ENCODE peak calls at places on chromosomes 4 and X, in five cellular contexts. T is NT2/D1, Q is neural progenitor cell, B is aorta, D is ascending aorta. V is an unnamed sample.
A peak's percentile ranks its signal among the peaks of the same experiment; 100 is the strongest.

GRCh38 chrX:131677655-131678628 is 134.1 kb downstream of the OR13H1 start:
- DNase-seq in T (no peak), Q (peak; percentile 70), B (peak; percentile 54), D (no peak), V (no peak)

GRCh38 chr4:70511365-70511764 is 7.0 kb upstream of the AMTN start:
- DNase-seq in T (no peak), Q (no peak), B (no peak), D (no peak), V (no peak)

GRCh38 chr4:75135068-75135825 is 202.3 kb downstream of the PARM1 start:
- DNase-seq in T (no peak), Q (no peak), B (no peak), D (no peak), V (no peak)

GRCh38 chr4:108107116-108107515 is 61.6 kb downstream of the LEF1 start:
- DNase-seq in T (no peak), Q (no peak), B (no peak), D (no peak), V (no peak)

GRCh38 chr4:135598151-135598550 is 1396.6 kb upstream of the PABPC4L start:
- DNase-seq in T (no peak), Q (no peak), B (no peak), D (no peak), V (no peak)

GRCh38 chrX:23552289-23552688 is 115.0 kb upstream of the PRDX4 start:
- DNase-seq in T (no peak), Q (no peak), B (no peak), D (no peak), V (no peak)

GRCh38 chrX:45712067-45712466 is 511.4 kb upstream of the DIPK2B start:
- DNase-seq in T (no peak), Q (no peak), B (no peak), D (no peak), V (no peak)

GRCh38 chr4:182883351-182883750 is 33.8 kb downstream of the DCTD start:
- DNase-seq in T (no peak), Q (no peak), B (no peak), D (no peak), V (no peak)

GRCh38 chr4:177064724-177065394 is 244.8 kb upstream of the NEIL3 start:
- DNase-seq in T (peak; percentile 5), Q (no peak), B (no peak), D (no peak), V (no peak)

GRCh38 chrX:80513620-80514019 is 93.4 kb downstream of the TENT5D start:
- DNase-seq in T (no peak), Q (peak; percentile 17), B (no peak), D (no peak), V (no peak)

GRCh38 chr4:3346146-3346545 is 53.3 kb downstream of the RGS12 start:
- DNase-seq in T (peak; percentile 40), Q (peak; percentile 76), B (no peak), D (no peak), V (no peak)

GRCh38 chrX:17788956-17789562 is 51.8 kb downstream of the SCML1 start:
- DNase-seq in T (no peak), Q (no peak), B (no peak), D (no peak), V (no peak)

GRCh38 chr4:26410385-26411293 is 79.6 kb downstream of the CCKAR start:
- DNase-seq in T (no peak), Q (peak; percentile 50), B (no peak), D (no peak), V (no peak)

GRCh38 chr4:3868146-3868840 is 102.1 kb downstream of the ADRA2C start:
- DNase-seq in T (no peak), Q (peak; percentile 87), B (no peak), D (no peak), V (no peak)

GRCh38 chrX:72539822-72540221 is 32.8 kb downstream of the HDAC8 start:
- DNase-seq in T (no peak), Q (peak; percentile 40), B (no peak), D (no peak), V (no peak)

GRCh38 chrX:72532371-72532770 is 40.3 kb downstream of the HDAC8 start:
- DNase-seq in T (no peak), Q (no peak), B (no peak), D (no peak), V (no peak)

GRCh38 chrX:72540318-72540717 is 32.3 kb downstream of the HDAC8 start:
- DNase-seq in T (no peak), Q (no peak), B (no peak), D (no peak), V (no peak)

DNA sequence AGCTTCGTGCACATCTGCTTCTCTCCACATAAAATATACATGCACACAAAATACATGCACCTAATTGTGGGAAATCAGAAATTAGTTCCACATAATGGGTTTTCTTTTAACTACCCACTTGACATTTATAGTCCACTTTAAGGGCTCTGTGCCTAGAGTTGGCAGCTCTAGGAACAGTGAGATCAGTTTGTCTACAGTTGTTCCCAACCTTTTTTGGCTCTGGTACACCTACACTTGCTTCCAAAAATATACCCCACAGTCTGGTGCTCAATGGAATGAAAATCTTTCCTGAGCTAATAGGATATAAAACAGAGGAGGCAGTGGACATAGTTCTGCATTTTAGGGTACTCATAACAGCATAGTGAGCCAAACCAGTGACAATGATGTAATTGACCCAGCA is 36.1 kb downstream of the HDAC8 start:
- DNase-seq in T (no peak), Q (no peak), B (no peak), D (no peak), V (no peak)
- H3K27me3 ChIP-seq in T (no peaks in the 10 kb centered on the region), Q (no peaks in the 10 kb centered on the region), B (no peaks in the 10 kb centered on the region), D (no peaks in the 10 kb centered on the region), V (no peaks in the 10 kb centered on the region)

GRCh38 chrX:148661035-148661434 is 160.6 kb downstream of the AFF2 start:
- DNase-seq in T (no peak), Q (no peak), B (no peak), D (no peak), V (no peak)

GRCh38 chrX:148662014-148662413 is 161.6 kb downstream of the AFF2 start:
- DNase-seq in T (no peak), Q (no peak), B (no peak), D (no peak), V (no peak)

GRCh38 chrX:148670277-148670676 is 169.9 kb downstream of the AFF2 start:
- DNase-seq in T (no peak), Q (no peak), B (no peak), D (no peak), V (no peak)

GRCh38 chrX:148664171-148664570 is 163.8 kb downstream of the AFF2 start:
- DNase-seq in T (no peak), Q (no peak), B (no peak), D (no peak), V (no peak)

GRCh38 chrX:148665001-148665400 is 164.6 kb downstream of the AFF2 start:
- DNase-seq in T (no peak), Q (no peak), B (no peak), D (no peak), V (no peak)
- H3K9me3 ChIP-seq in T (peaks cover 6% of the 10 kb centered on the region), Q (peaks cover 6% of the 10 kb centered on the region), B (no peaks in the 10 kb centered on the region), D (peaks cover 9% of the 10 kb centered on the region), V (peaks cover 3% of the 10 kb centered on the region)

GRCh38 chr4:80036949-80037348 is 36.1 kb downstream of the ANTXR2 start:
- DNase-seq in T (no peak), Q (no peak), B (no peak), D (no peak), V (no peak)

GRCh38 chr4:80033581-80033980 is 39.4 kb downstream of the ANTXR2 start:
- DNase-seq in T (no peak), Q (no peak), B (no peak), D (no peak), V (no peak)

GRCh38 chr4:80036306-80036705 is 36.7 kb downstream of the ANTXR2 start:
- DNase-seq in T (no peak), Q (no peak), B (no peak), D (no peak), V (no peak)

GRCh38 chr4:80037864-80038263 is 35.2 kb downstream of the ANTXR2 start:
- DNase-seq in T (no peak), Q (no peak), B (no peak), D (no peak), V (no peak)

DNA sequence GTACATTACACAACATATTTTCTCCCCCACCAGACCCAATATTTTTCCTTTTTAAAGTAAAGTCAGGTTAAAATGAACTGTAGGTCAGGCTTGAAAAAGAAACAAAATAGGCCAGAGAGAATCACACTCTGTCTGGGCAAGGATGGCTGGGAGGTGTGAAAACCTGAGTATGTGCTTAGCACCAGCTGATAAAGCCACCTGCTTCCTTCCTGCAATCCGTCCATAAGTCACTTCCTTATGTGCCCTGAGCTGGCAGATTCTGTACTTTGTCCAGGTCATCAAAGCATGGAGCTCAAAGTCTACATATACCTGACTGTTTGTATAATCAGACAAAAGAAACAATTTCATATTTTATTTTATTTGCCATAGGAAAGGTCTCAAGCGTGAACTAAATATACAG is 37.7 kb downstream of the ANTXR2 start:
- DNase-seq in T (no peak), Q (no peak), B (no peak), D (no peak), V (no peak)
- H3K4me1 ChIP-seq in T (no peaks in the 10 kb centered on the region), Q (no peaks in the 10 kb centered on the region), B (peaks cover 2% of the 10 kb centered on the region), D (peaks cover 5% of the 10 kb centered on the region), V (peaks cover 46% of the 10 kb centered on the region)

GRCh38 chrX:153392642-153393321 is 8.4 kb downstream of the PNMA6E start:
- DNase-seq in T (no peak), Q (no peak), B (no peak), D (no peak), V (no peak)
- H3K27me3 ChIP-seq in T (no peaks in the 10 kb centered on the region), Q (no peaks in the 10 kb centered on the region), B (no peaks in the 10 kb centered on the region), D (peaks cover 8% of the 10 kb centered on the region), V (no peaks in the 10 kb centered on the region)

DNA sequence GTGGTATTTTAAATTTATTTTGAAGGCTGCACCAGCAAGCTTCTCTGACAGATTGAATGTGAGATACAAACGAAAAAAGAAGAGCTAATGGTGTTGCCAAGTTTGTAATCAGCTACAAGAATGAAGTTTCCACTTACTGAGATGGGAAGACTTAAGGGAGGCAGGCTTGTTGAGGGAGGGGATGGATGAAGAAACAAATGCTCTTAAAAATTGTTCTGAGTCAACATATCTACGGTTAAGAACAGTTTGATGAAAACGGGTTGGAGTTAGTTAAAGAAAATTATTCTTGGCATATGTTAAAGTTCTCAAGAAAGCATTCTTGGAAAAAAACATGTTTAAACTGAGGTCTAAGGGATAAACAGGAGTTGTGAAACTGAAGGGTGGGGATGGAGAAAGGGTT is 816.3 kb upstream of the HS3ST1 start:
- DNase-seq in T (no peak), Q (no peak), B (no peak), D (no peak), V (no peak)
- H3K9me3 ChIP-seq in T (no peaks in the 10 kb centered on the region), Q (no peaks in the 10 kb centered on the region), B (no peaks in the 10 kb centered on the region), D (no peaks in the 10 kb centered on the region), V (no peaks in the 10 kb centered on the region)

GRCh38 chr4:6280365-6280996 is 10.8 kb downstream of the WFS1 start:
- DNase-seq in T (no peak), Q (no peak), B (no peak), D (no peak), V (no peak)
- H3K4me1 ChIP-seq in T (peaks cover 15% of the 10 kb centered on the region), Q (no peaks in the 10 kb centered on the region), B (no peaks in the 10 kb centered on the region), D (peaks cover 54% of the 10 kb centered on the region), V (peaks cover 27% of the 10 kb centered on the region)

DNA sequence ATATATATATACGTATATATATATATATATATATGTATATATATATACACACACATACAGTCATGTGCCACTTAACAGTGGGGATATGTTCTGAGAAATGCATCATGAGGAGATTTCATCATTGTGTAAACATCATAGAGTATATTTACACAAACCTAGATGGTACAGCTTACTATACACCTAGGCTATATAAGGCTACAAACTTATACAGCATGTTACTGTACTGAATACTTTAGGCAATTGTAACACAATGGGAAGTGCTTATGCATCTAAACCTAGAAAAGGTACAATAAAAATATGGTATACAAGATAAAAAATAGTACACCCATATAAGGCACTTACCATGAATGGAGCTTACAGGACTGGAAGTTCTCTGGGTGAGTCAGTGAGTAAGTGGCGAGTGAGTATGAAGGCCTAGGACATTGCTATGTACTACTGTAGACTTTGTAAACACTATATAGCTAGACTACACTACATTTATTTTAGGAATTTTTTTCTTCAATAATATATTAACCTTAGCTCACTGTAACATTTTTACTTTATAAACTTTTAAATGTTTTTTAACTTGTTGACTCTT is 13.2 kb upstream of the CCSER1 start:
- DNase-seq in T (no peak), Q (no peak), B (no peak), D (no peak), V (no peak)
- H3K27me3 ChIP-seq in T (no peaks in the 10 kb centered on the region), Q (no peaks in the 10 kb centered on the region), B (no peaks in the 10 kb centered on the region), D (no peaks in the 10 kb centered on the region), V (no peaks in the 10 kb centered on the region)